ENCODE peak calls at places on chromosomes 7 and 10, in five cellular contexts. B is WERI-Rb-1, P is left ventricle myocardium inferior, Q is fibroblast of lung, S is pancreas. W is an unnamed sample.

GRCh38 chr10:128485701-128486235 is 359.5 kb upstream of the MKI67 start:
- DNase-seq in S (no peak), B (no peak), P (no peak), Q (no peak), W (no peak)

GRCh38 chr10:80659284-80659683 is 121.6 kb downstream of the SH2D4B start:
- DNase-seq in B (peak; percentile 23), S (no peak), P (no peak), Q (no peak), W (no peak)

GRCh38 chr7:66443946-66444345 is 184.7 kb upstream of the KCTD7 start:
- DNase-seq in B (no peak), P (no peak), S (no peak), Q (no peak), W (no peak)

GRCh38 chr7:102830206-102830605 is 81.4 kb downstream of the FAM185A start:
- DNase-seq in P (no peak), B (no peak), S (no peak), Q (peak; percentile 39), W (no peak)

GRCh38 chr7:24907311-24907886 is 72.6 kb downstream of the OSBPL3 start:
- DNase-seq in B (no peak), S (no peak), P (no peak), Q (peak; percentile 86), W (peak; percentile 43)

GRCh38 chr7:95631545-95631944 is 35.2 kb upstream of the PDK4 start:
- DNase-seq in P (no peak), Q (no peak), B (no peak), S (no peak), W (no peak)

GRCh38 chr10:31507427-31507826 is 188.4 kb downstream of the ZEB1 start:
- DNase-seq in S (no peak), P (no peak), Q (no peak), B (no peak), W (no peak)

GRCh38 chr7:75729851-75730274 is 8.9 kb downstream of the HIP1 start:
- DNase-seq in S (no peak), P (no peak), Q (no peak), B (no peak), W (no peak)

GRCh38 chr10:73920084-73920483 is 9.2 kb downstream of the PLAU start:
- DNase-seq in B (no peak), Q (no peak), P (peak; percentile 55), S (no peak), W (no peak)

GRCh38 chr7:151233111-151233701 is 923 bp downstream of the CHPF2 start:
- DNase-seq in B (no peak), Q (peak; percentile 88), S (peak; percentile 45), P (no peak), W (peak; percentile 92)

GRCh38 chr10:28991738-28992270 is 297.1 kb upstream of the LYZL1 start:
- DNase-seq in B (peak; percentile 39), P (peak; percentile 24), Q (peak; percentile 83), S (no peak), W (peak; percentile 42)

GRCh38 chr7:81402227-81402626 is 367.6 kb downstream of the HGF start:
- DNase-seq in Q (peak; percentile 54), B (no peak), S (no peak), P (no peak), W (no peak)

GRCh38 chr7:67947651-67948050 is 951.0 kb downstream of the TYW1 start:
- DNase-seq in B (no peak), Q (peak; percentile 33), S (no peak), P (no peak), W (no peak)

GRCh38 chr10:35216303-35216905 is 89.8 kb downstream of the CREM start:
- DNase-seq in Q (peak; percentile 36), S (no peak), P (peak; percentile 25), B (no peak), W (peak; percentile 56)

GRCh38 chr10:76017733-76018433 is 586.5 kb downstream of the LRMDA start:
- DNase-seq in Q (no peak), B (peak; percentile 32), S (no peak), P (no peak), W (no peak)

GRCh38 chr7:158021836-158022235 is 565.8 kb downstream of the PTPRN2 start:
- DNase-seq in Q (no peak), S (no peak), P (no peak), B (no peak), W (no peak)

GRCh38 chr10:29961351-29961750 is 98.0 kb downstream of the JCAD start:
- DNase-seq in P (no peak), B (no peak), Q (no peak), S (no peak), W (no peak)

GRCh38 chr7:139572704-139573395 is 49.4 kb downstream of the CLEC2L start:
- DNase-seq in S (no peak), P (no peak), Q (no peak), B (no peak), W (no peak)

GRCh38 chr10:25097669-25098411 is 77.0 kb upstream of the GPR158 start:
- DNase-seq in Q (no peak), B (no peak), P (no peak), S (no peak), W (no peak)

GRCh38 chr10:24320373-24320772 is 111.4 kb downstream of the KIAA1217 start:
- DNase-seq in P (no peak), B (no peak), S (no peak), Q (no peak), W (no peak)

DNA sequence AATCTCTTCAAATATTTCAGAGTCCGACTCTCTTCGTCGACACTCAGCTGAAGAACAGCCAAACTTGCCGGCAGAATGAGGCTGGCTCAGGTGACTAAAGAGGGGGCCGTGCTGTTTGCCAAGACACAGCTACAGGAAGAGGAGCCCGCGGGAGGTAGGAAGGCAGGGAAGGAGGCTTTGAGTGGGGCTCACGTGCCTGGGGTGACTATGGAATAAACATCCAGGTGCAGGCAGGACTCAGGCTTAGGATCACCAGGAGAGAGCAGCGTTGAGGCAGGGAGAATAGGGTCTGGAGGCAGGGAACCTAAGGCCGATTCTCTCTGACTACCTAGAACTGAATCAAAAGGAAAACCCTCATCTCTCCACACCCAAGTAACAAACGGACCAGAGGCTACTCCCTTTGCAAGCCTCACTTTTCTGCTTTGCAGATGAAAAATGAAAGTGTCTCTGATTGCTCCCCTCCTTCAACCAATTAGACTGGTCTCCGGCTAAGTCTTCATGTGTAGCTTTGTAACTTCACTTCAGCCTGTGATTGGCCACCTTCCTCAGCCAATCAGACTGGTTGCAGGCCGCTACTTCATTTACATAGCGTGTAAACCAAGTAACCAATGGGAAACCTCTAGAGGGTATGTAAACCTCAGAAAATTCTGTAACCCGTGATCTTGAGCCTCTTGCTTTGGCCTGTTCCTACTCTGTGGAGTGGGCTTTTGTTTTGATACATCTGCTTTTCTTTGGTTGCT is 19.7 kb upstream of the BNIP3 start:
- DNase-seq in P (no peak), Q (peak; percentile 43), S (no peak), B (peak; percentile 45), W (peak; percentile 19)
- TF ChIP-seq CTCF in P (peak; percentile 39), Q (peak; percentile 9), S (no peak), B (peak; percentile 65), W (no peak)

DNA sequence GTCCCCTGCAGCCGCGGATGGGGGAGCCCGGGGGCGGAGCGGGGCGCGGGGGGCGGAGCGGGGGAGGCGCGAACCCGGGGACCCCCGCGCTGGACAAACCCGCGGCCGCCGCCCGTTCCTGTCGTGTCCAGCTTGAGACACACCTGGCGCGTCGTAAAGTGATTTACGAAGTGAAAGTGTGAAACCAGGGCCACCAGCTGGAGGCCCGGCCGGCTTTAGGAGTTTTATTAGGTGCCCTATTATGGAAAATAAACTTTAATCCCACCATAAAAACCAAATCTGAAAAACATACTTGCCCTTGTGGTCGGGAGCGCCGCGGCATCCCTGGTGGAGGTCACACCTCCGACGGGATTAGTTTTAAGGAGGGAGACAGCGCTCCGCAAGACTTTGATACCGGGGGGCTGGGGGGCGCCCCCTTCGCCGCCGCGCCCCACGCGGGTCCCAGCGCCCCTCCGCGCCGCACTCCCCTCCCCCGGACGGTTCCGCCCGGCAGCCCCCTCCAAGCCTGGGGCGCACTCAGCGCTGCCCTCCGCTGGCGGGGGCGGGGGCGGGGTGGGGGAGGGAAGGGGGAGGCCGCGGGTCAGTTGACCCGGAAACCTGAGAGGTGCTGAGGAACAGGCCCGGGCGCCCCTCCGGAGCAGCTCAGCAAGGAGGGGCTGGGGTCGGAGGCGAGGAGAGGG is 10.3 kb downstream of the MNX1 start:
- DNase-seq in B (no peak), Q (no peak), S (peak; percentile 48), P (no peak), W (no peak)
- TF ChIP-seq CTCF in B (no peak), Q (no peak), S (no peak), P (no peak), W (no peak)

DNA sequence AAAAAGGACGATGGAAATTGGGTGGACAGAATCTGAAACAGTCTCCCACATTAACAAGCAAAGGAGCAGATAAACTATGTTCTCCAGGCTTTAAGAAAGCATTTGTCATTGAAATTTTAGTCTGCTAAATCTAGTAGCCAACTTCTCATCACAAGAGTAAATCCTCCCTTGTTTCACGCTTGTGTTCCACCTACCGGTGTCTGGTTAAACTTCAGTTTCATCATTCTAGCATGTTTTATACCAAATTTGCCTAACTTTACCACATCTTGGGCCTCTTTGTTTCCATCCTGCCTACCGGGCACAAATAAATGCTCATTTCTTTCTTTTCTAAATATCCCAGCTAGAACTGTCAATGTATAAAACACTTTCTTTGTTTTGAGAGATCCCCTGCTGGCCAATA is 5.8 kb downstream of the LIPA start:
- DNase-seq in P (no peak), B (no peak), S (no peak), Q (no peak), W (no peak)
- TF ChIP-seq CTCF in P (no peak), B (no peak), S (no peak), Q (no peak), W (no peak)

DNA sequence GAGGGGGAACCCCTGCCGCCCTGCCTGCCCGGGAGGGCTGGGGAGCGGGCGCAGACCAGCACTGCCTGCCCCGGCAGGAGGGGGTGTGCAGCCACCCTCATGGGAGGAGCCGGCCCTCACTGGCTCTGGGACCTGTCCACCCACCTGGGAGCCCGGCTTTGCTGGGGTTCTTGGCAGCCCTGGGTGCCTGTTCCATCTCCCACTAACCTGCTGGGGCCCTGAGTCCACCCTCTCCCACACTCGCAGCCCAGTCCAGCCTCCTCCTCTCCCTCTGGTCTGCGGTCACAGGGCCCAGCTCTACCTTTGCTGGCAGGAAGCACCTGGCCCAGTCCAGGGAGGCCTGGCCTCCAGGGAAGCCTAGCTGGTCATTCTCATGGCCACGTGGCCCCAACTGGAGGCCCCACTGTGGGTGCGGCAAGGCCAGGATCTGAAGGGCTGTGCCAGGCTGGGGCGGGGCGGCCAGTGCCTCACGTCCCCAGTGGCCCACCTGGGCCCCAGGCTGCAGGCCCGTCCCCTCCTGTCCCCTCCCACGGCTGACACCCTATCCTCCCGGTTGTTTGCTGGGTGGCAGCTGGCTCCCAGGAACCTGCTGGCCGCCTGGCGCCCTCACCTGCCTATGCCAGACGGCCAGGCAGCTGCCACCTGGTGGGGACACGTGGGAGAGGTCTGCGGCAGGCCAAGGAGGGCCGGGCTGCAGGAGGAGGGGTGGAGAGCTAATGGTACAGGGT is at the start of gene TMEM184A:
- DNase-seq in P (no peak), B (peak; percentile 96), Q (no peak), S (peak; percentile 97), W (peak; percentile 65)
- TF ChIP-seq CTCF in P (peak; percentile 64), B (peak; percentile 76), Q (peak; percentile 17), S (peak; percentile 59), W (peak; percentile 56)

DNA sequence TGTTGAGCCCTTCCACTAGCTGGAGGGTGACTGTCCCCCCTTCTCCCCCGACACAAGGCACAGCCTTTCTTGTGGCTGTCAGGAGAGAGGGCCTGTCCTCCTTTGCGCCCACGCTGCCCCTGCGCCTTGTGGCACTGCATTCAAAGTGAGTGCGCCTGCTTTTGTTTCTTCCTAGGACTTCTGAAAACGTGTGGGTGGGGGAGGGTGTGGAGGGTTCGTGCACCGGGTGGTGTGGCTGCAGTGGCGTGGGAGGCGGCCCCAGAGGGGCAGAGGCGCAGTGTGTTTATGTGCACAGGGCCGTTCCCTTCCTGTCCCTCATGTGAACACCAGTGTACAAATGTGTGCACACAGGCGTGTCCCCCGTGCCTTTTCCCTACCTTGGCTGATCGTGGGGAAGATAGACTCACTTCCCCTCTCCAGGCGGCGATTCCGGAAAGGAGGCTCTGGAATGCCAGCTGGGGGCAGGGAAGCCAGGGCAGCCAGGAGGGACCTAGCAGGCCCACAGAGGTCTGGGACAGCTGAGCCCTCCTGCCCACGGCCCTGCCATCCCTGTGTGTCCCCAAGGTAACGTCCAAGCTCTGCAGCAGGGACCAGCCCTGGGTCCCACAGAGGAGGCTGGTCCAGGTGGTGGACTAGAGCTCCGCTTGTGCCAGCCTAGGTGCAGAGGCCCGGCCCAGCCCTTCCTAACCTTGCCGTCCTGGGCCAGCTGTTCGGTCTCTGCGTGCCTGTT is 88.8 kb downstream of the LHPP start:
- DNase-seq in P (no peak), Q (no peak), B (no peak), S (no peak), W (no peak)
- TF ChIP-seq CTCF in P (no peak), Q (no peak), B (no peak), S (no peak), W (no peak)

W was measured in activated CD8-positive, alpha-beta T cell treated with anti-CD3 and anti-CD28 coated beads for 36 hours.